ENCODE peak calls at places on chromosomes 13 and 19, in five cellular contexts. U is Peyer's patch, X is right lobe of liver, J is IMR-90, H is A549. N is an unnamed sample. For H3K4me1, the result is how much of the 10 kb centered on the place peaks cover.

GRCh38 chr13:67437246-67437645 is 207.1 kb upstream of the PCDH9 start:
- DNase-seq in U (no peak), X (no peak), J (no peak), H (no peak), N (no peak)

GRCh38 chr19:33304760-33305647 is 2.7 kb upstream of the CEBPA start:
- DNase-seq in U (no peak), X (peak), J (no peak), H (peak), N (no peak)

GRCh38 chr19:31352782-31353651 is 3.8 kb upstream of the TSHZ3 start:
- DNase-seq in U (no peak), X (no peak), J (no peak), H (no peak), N (no peak)

GRCh38 chr13:112995395-112996091 is 26.5 kb downstream of the MCF2L start:
- DNase-seq in U (no peak), X (no peak), J (no peak), H (no peak), N (no peak)

GRCh38 chr13:66888698-66889097 is 341.4 kb downstream of the PCDH9 start:
- DNase-seq in U (no peak), X (no peak), J (peak), H (no peak), N (no peak)

GRCh38 chr13:73299787-73300186 is 241.0 kb downstream of the KLF5 start:
- DNase-seq in U (no peak), X (no peak), J (peak), H (no peak), N (no peak)

GRCh38 chr13:33637978-33638743 is 179.8 kb upstream of the RFC3 start:
- DNase-seq in U (no peak), X (no peak), J (peak), H (no peak), N (peak)

GRCh38 chr13:21511841-21512240 is 52.7 kb upstream of the ZDHHC20 start:
- DNase-seq in U (no peak), X (no peak), J (peak), H (no peak), N (no peak)

GRCh38 chr13:30567072-30567471 is 50.6 kb upstream of the USPL1 start:
- DNase-seq in U (no peak), X (no peak), J (no peak), H (no peak), N (no peak)

GRCh38 chr19:12137541-12137940 is 2.6 kb downstream of the ZNF20 start:
- DNase-seq in U (no peak), X (no peak), J (no peak), H (no peak), N (no peak)

GRCh38 chr13:112240076-112240475 is 136.1 kb upstream of the SPACA7 start:
- DNase-seq in U (no peak), X (no peak), J (no peak), H (no peak), N (no peak)

GRCh38 chr13:20609145-20609544 is 42.2 kb downstream of the IFT88 start:
- DNase-seq in U (no peak), X (no peak), J (peak), H (no peak), N (no peak)

GRCh38 chr13:79648191-79648590 is 167.2 kb downstream of the NDFIP2 start:
- DNase-seq in U (no peak), X (no peak), J (no peak), H (no peak), N (no peak)

GRCh38 chr13:26011996-26012688 is 39.7 kb downstream of the SHISA2 start:
- DNase-seq in U (peak), X (no peak), J (no peak), H (no peak), N (peak)

GRCh38 chr13:44768775-44769578 is 192.8 kb upstream of the TSC22D1 start:
- DNase-seq in U (no peak), X (no peak), J (peak), H (no peak), N (no peak)

GRCh38 chr19:42111384-42111783 is 20.9 kb downstream of the POU2F2 start:
- DNase-seq in U (no peak), X (no peak), J (peak), H (no peak), N (no peak)

GRCh38 chr19:18457478-18458331 is 19.8 kb upstream of the ISYNA1 start:
- DNase-seq in U (no peak), X (no peak), J (no peak), H (no peak), N (no peak)
- TF ChIP-seq POLR2A in U (no peak), X (no peak), J (no peak), H (no peak), N (no peak)

GRCh38 chr19:1854542-1855039 is 6.3 kb upstream of the REXO1 start:
- DNase-seq in U (no peak), X (no peak), J (no peak), H (no peak), N (peak)
- H3K4me1 ChIP-seq in U (under half), X (under half), J (under half), H (half or more), N (half or more)

DNA sequence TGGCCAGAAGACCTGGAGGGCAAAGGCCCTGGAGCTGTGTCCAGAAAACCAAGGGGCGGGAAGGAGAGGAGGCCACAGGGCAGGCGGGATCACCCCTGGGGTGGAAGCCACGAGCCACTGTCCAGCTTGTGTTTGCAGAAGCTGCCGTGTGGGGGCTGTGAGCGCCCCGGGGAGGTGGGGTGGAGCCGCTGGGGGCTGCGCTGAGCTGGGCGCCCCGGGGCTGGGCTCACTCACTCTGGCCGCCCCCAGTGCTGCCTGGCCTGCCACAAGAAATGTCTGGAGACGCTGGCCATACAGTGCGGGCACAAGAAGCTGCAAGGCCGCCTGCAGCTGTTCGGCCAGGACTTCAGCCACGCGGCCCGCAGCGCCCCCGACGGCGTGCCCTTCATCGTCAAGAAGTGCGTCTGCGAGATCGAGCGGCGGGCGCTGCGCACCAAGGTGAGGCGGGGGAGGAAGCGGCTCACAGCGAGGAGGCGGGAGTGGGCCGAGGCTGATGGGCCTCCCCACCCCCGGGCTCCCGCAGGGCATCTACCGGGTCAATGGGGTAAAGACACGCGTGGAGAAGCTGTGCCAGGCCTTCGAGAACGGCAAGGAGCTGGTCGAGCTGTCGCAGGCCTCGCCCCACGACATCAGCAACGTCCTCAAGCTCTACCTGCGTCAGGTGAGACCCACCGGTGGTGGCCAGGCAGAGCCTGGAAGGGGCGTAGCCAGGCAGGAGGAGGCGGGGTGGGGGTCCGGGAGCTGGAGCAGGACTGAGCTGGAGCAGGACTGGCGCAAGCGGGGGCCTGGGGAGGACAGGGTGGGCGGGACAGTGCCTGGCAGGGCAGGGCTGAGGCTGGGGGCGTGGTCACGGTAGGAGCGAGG is 13.6 kb downstream of the POLR2E start:
- DNase-seq in U (no peak), X (peak), J (no peak), H (no peak), N (no peak)
- TF ChIP-seq POLR2A in U (no peak), X (no peak), J (no peak), H (no peak), N (no peak)

GRCh38 chr19:13269348-13269747 is 119.1 kb downstream of the IER2 start:
- DNase-seq in U (no peak), X (no peak), J (no peak), H (no peak), N (no peak)

GRCh38 chr19:13270514-13271105 is 120.4 kb downstream of the IER2 start:
- DNase-seq in U (no peak), X (no peak), J (no peak), H (no peak), N (no peak)

GRCh38 chr19:13277104-13277809 is 127.0 kb downstream of the IER2 start:
- DNase-seq in U (peak), X (no peak), J (peak), H (peak), N (peak)

DNA sequence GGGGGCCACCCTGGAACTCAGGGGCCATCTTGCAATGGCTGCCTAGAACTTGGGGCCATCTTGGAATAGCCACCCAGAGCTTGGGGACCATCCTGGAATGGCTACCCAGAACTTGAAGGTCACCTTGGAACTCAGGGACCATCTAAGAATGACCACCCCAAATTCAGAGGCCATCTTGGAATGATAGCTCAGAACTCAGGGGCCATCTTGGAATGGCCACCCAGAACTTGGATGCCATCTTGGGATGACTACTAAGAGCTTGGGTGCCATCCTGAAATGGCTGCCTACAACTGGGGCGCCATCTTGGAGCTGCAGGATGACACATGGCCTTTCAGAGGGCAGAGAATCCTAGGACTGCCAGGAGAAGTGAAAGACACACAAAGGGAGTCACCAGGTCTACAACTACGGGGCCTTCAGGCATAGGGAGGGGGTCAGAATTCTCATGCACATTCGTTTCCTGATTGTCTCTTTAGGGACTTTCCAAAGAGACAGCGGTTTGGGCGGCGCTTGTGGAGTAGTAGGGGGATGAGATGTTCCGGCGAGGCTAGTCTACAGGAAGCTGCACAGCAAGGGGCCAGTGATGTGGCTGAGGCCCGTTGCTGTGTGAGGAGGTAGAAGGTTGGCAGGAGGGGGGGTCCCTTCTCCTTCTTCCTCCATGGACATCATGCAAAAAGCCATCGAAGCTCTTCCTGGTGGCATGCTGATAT is 125.0 kb downstream of the IER2 start:
- DNase-seq in U (no peak), X (no peak), J (no peak), H (no peak), N (no peak)
- H3K4me1 ChIP-seq in U (under half), X (under half), J (under half), H (under half), N (under half)

GRCh38 chr19:6556043-6556449 is 25.2 kb downstream of the TNFSF9 start:
- DNase-seq in U (no peak), X (no peak), J (no peak), H (no peak), N (no peak)

GRCh38 chr19:6551091-6551490 is 20.3 kb downstream of the TNFSF9 start:
- DNase-seq in U (no peak), X (no peak), J (no peak), H (no peak), N (no peak)

GRCh38 chr19:6556480-6556879 is 25.7 kb downstream of the TNFSF9 start:
- DNase-seq in U (no peak), X (no peak), J (no peak), H (no peak), N (no peak)

DNA sequence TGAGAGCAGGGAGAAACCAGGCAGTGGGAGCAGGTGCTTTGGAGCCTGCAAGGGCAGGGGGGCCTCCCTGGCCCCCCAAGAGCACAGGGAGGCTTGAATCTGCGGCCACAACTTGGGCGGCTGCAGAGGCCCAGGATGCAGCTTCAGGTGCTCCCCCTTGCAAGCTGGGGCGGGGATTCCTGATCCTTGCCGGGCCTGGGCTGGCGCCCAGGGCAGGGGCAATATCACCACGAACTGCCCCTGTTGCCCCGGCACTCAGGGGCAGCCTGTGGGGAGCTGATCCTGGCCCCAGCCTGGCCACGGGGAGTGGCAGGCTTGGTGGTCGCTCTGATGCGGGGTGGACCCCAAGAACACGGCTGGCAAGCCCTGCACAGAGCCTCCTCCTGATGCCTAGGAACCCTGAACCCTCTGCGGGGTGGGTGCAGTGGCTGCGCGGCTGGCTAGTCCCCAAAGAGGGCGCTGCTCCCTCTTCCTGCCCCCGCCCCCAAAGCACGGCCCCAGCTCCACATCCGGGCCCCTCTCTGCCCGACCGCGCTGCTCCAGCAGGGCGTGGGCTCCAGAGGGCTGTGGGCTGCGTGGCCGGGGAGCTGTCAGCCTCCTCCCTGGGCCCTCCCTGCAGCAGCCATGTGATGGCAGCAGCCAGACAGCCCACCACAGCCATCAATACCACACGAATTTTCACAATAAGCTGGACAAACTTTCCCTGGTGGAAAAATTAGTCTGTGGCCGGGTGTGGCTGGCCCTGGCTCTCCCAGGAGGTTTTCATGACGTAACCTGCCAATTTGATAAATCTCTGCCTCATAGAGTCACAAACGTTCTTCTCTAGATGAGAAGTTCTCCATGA is 21.0 kb downstream of the TNFSF9 start:
- DNase-seq in U (peak), X (no peak), J (no peak), H (peak), N (no peak)
- TF ChIP-seq POLR2A in U (no peak), X (no peak), J (no peak), H (peak), N (no peak)

GRCh38 chr19:47179643-47180310 is 49.1 kb downstream of the SAE1 start:
- DNase-seq in U (no peak), X (no peak), J (no peak), H (no peak), N (no peak)
- H3K4me1 ChIP-seq in U (under half), X (under half), J (under half), H (under half), N (under half)

DNA sequence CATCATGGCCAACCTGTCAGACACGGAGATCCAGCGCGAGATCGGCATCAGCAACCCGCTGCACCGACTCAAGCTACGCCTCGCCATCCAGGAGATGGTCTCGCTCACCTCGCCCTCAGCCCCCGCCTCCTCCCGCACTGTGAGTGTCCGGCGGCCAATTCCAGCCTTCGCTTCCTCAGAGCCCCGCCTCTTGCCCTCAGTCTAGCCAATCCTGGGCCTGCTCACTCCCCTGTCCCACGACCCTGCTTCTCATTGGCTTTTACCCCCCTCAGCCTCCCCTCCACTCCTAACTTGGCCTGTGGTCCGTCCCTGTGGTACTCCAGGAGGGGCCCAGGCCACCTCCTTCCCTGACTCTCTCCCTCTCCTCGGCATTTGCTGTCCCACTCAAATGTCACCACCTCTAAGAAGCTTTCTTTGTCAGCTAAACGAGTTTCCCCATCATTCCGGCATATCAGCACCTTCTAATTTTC is 12.3 kb downstream of the HRC start:
- DNase-seq in U (peak), X (peak), J (peak), H (peak), N (peak)
- TF ChIP-seq POLR2A in U (no peak), X (no peak), J (no peak), H (peak), N (peak)

GRCh38 chr19:53868892-53869804 is 1.5 kb downstream of the MYADM start:
- DNase-seq in U (peak), X (peak), J (peak), H (peak), N (peak)
- H3K4me1 ChIP-seq in U (under half), X (under half), J (under half), H (under half), N (under half)

GRCh38 chr13:99197257-99197651 is 3.4 kb upstream of the UBAC2 start:
- DNase-seq in U (no peak), X (no peak), J (no peak), H (no peak), N (no peak)

GRCh38 chr13:99199541-99200432 is 867 bp upstream of the UBAC2 start:
- DNase-seq in U (no peak), X (no peak), J (no peak), H (no peak), N (peak)

GRCh38 chr13:99203601-99204579 is 3.2 kb downstream of the UBAC2 start:
- DNase-seq in U (no peak), X (no peak), J (no peak), H (no peak), N (no peak)

GRCh38 chr13:99198630-99199029 is 2.0 kb upstream of the UBAC2 start:
- DNase-seq in U (no peak), X (no peak), J (no peak), H (no peak), N (no peak)

GRCh38 chr13:99200433-99201167 is at the start of gene UBAC2:
- DNase-seq in U (peak), X (peak), J (peak), H (peak), N (peak)
- TF ChIP-seq POLR2A in U (peak), X (peak), J (peak), H (peak), N (peak)

DNA sequence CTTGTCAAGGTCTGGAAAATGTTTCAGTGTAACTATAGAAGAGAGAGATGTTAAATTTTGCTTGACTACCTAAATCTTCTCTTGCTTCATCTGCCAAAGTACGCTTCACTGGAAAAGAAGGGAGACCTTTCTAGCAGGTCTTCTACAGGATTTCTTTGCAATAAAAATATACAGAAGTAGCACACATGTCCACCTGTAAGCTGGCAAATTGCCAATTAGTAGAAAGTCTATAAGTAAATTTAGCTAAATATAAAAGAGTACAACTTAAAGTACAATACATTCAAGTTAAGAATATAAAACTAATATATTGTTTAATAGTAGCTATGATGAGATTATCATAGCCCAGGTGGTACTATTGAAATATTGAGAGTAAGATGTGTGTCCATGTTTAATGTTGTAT is 128.5 kb upstream of the EDNRB start:
- DNase-seq in U (no peak), X (no peak), J (no peak), H (no peak), N (no peak)
- H3K4me1 ChIP-seq in U (under half), X (under half), J (under half), H (under half), N (under half)